ENCODE peak calls at places on chromosome 10, in seven cellular contexts. U, N, Z, F, S, G and Q are unnamed samples.

GRCh38 chr10:95837368-95837776 is 70.4 kb upstream of the CC2D2B start:
- DNase-seq in N (no peak), F (no peak), S (no peak), U (no peak), Z (peak; percentile 11), G (no peak), Q (no peak)

GRCh38 chr10:33489606-33490176 is 155.2 kb upstream of the NRP1 start:
- DNase-seq in N (no peak), F (no peak), G (no peak), S (peak; percentile 21), U (no peak), Z (no peak), Q (no peak)

GRCh38 chr10:120581496-120581895 is 124.5 kb downstream of the PLPP4 start:
- DNase-seq in G (no peak), N (no peak), S (no peak), F (no peak), U (no peak), Z (peak; percentile 59), Q (peak; percentile 58)

GRCh38 chr10:8060010-8060703 is 5.7 kb downstream of the GATA3 start:
- DNase-seq in U (no peak), Z (peak; percentile 45), N (no peak), S (peak; percentile 25), F (no peak), G (no peak), Q (peak; percentile 46)

GRCh38 chr10:131590567-131590966 is 279.0 kb upstream of the TCERG1L start:
- DNase-seq in S (no peak), G (no peak), Z (no peak), U (no peak), N (no peak), F (no peak), Q (no peak)

GRCh38 chr10:95247200-95247880 is 43.5 kb downstream of the PDLIM1 start:
- DNase-seq in S (peak; percentile 95), U (no peak), G (no peak), F (no peak), N (no peak), Z (no peak), Q (no peak)

GRCh38 chr10:101741938-101742337 is 34.0 kb downstream of the FGF8 start:
- DNase-seq in G (no peak), N (no peak), F (no peak), U (no peak), S (no peak), Z (no peak), Q (no peak)

GRCh38 chr10:9342865-9343450 is 1288.5 kb downstream of the GATA3 start:
- DNase-seq in G (no peak), U (no peak), Z (peak; percentile 79), S (peak; percentile 42), F (no peak), N (no peak), Q (peak; percentile 19)

GRCh38 chr10:100101526-100102076 is 19.9 kb upstream of the CPN1 start:
- DNase-seq in N (no peak), S (peak; percentile 6), U (no peak), Z (no peak), F (no peak), G (no peak), Q (no peak)

GRCh38 chr10:47098964-47099363 is 187.7 kb downstream of the PTPN20 start:
- DNase-seq in S (no peak), G (no peak), U (no peak), N (no peak), Z (no peak), F (no peak), Q (no peak)

GRCh38 chr10:12431453-12432101 is 82.2 kb downstream of the CAMK1D start:
- DNase-seq in F (peak; percentile 51), S (no peak), Z (no peak), G (no peak), N (no peak), U (no peak), Q (no peak)

GRCh38 chr10:129101232-129101980 is 365.6 kb upstream of the MGMT start:
- DNase-seq in F (no peak), S (no peak), G (peak; percentile 45), U (no peak), N (no peak), Z (no peak), Q (no peak)

GRCh38 chr10:92110039-92110794 is 180.7 kb downstream of the CPEB3 start:
- DNase-seq in F (no peak), Z (no peak), N (no peak), S (peak; percentile 73), U (no peak), G (no peak), Q (no peak)

GRCh38 chr10:15863323-15863722 is 3.0 kb upstream of the MINDY3 start:
- DNase-seq in G (no peak), F (no peak), Z (no peak), U (no peak), N (no peak), S (no peak), Q (no peak)

GRCh38 chr10:124417846-124418725 is 637 bp downstream of the OAT start:
- DNase-seq in F (peak; percentile 78), S (peak; percentile 44), Z (peak; percentile 65), G (no peak), U (peak; percentile 55), N (no peak), Q (peak; percentile 86)

GRCh38 chr10:100811752-100812750 is 66.7 kb downstream of the PAX2 start:
- DNase-seq in F (peak; percentile 59), N (no peak), Z (no peak), S (no peak), G (no peak), U (no peak), Q (no peak)

GRCh38 chr10:122375761-122376160 is 1.3 kb downstream of the PLEKHA1 start:
- DNase-seq in U (no peak), Z (peak; percentile 8), N (no peak), F (no peak), S (no peak), G (no peak), Q (no peak)

GRCh38 chr10:70381491-70382421 is 669 bp downstream of the LRRC20 start:
- DNase-seq in N (no peak), G (no peak), Z (peak; percentile 75), S (peak; percentile 13), F (peak; percentile 72), U (peak; percentile 68), Q (peak; percentile 89)

GRCh38 chr10:1544929-1545328 is 192.4 kb downstream of the ADARB2 start:
- DNase-seq in N (no peak), Z (no peak), G (no peak), F (peak; percentile 32), S (no peak), U (no peak), Q (no peak)

GRCh38 chr10:97153276-97153850 is 32.4 kb downstream of the SLIT1 start:
- DNase-seq in N (no peak), F (peak; percentile 27), S (no peak), U (no peak), Z (no peak), G (no peak), Q (no peak)

GRCh38 chr10:29849886-29850285 is 209.5 kb downstream of the JCAD start:
- DNase-seq in N (no peak), G (no peak), Z (no peak), U (no peak), F (no peak), S (peak; percentile 61), Q (no peak)

GRCh38 chr10:81036257-81036656 is 498.6 kb downstream of the SH2D4B start:
- DNase-seq in N (no peak), Z (no peak), S (no peak), F (no peak), U (no peak), G (no peak), Q (no peak)

GRCh38 chr10:98858525-98858924 is 377.1 kb downstream of the HPSE2 start:
- DNase-seq in U (no peak), S (peak; percentile 12), N (no peak), Z (peak; percentile 62), F (no peak), G (no peak), Q (no peak)

GRCh38 chr10:6214612-6215011 is 11.9 kb downstream of the PFKFB3 start:
- DNase-seq in U (no peak), F (no peak), G (no peak), N (no peak), Z (no peak), S (no peak), Q (no peak)

GRCh38 chr10:6215241-6215640 is 12.5 kb downstream of the PFKFB3 start:
- DNase-seq in Z (no peak), S (no peak), N (no peak), U (no peak), F (no peak), G (no peak), Q (no peak)

GRCh38 chr10:6213257-6213905 is 10.6 kb downstream of the PFKFB3 start:
- DNase-seq in F (no peak), S (no peak), Z (no peak), U (no peak), N (no peak), G (no peak), Q (no peak)

GRCh38 chr10:6212806-6213205 is 10.1 kb downstream of the PFKFB3 start:
- DNase-seq in N (no peak), F (no peak), Z (no peak), S (no peak), U (no peak), G (no peak), Q (no peak)

GRCh38 chr10:6213908-6214307 is 11.2 kb downstream of the PFKFB3 start:
- DNase-seq in S (no peak), N (no peak), Z (no peak), G (no peak), F (no peak), U (no peak), Q (no peak)
- H3K36me3 ChIP-seq in S (peaks cover 54% of the 10 kb centered on the region), N (peaks cover 75% of the 10 kb centered on the region), Z (peaks cover 22% of the 10 kb centered on the region), G (peaks cover 6% of the 10 kb centered on the region), F (peaks cover 51% of the 10 kb centered on the region), U (peaks cover 55% of the 10 kb centered on the region), Q (peaks cover 13% of the 10 kb centered on the region)

GRCh38 chr10:17709492-17709891 is 42.5 kb upstream of the TMEM236 start:
- DNase-seq in G (no peak), N (no peak), S (no peak), F (no peak), U (no peak), Z (no peak), Q (no peak)
- H3K36me3 ChIP-seq in G (no peaks in the 10 kb centered on the region), N (peaks cover 100% of the 10 kb centered on the region), S (peaks cover 40% of the 10 kb centered on the region), F (peaks cover 52% of the 10 kb centered on the region), U (peaks cover 62% of the 10 kb centered on the region), Z (peaks cover 29% of the 10 kb centered on the region), Q (peaks cover 7% of the 10 kb centered on the region)

DNA sequence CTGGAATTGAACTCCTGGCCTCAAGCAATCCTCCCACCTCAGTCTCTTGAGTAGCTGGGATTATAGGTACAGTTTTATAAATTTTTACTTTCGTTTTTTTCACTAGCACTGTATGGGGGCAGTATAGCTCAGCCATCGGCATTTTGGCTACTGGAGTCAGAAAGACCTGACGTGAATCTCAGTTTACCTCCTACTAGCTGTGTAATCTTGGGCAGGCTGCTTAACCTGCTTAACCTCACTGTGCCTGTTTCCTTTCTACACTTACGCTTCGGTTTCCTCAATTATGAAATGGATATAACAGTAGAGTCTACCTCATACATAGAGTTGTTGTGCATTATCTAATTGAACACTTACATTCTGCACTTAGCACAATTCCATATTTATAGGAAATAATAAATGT is 16.7 kb downstream of the STN1 start:
- DNase-seq in U (no peak), F (no peak), N (no peak), Z (no peak), G (no peak), S (no peak), Q (no peak)
- H3K36me3 ChIP-seq in U (peaks cover 67% of the 10 kb centered on the region), F (peaks cover 26% of the 10 kb centered on the region), N (peaks cover 75% of the 10 kb centered on the region), Z (no peaks in the 10 kb centered on the region), G (no peaks in the 10 kb centered on the region), S (peaks cover 15% of the 10 kb centered on the region), Q (peaks cover 3% of the 10 kb centered on the region)

DNA sequence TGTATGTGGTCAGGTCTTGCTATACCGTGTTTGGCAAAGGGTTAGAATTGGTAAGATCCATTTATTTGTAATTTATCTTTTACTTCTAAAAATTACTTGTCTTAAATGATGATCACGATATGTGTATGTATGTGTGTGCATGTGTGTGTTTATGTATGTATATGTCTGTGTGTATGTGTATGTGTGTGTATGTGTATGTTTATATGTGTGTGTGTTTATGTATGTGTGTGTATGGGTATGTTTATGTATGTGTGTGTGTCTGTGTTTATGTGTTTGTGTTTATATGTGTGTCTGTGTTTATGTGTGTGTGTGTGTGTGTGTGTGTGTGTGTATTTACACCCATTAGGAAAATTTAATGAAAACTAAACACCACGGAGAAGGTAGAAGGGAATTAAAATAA is 176.9 kb upstream of the FZD8 start:
- DNase-seq in S (no peak), Z (no peak), F (no peak), N (no peak), U (no peak), G (no peak), Q (no peak)
- H3K36me3 ChIP-seq in S (no peaks in the 10 kb centered on the region), Z (no peaks in the 10 kb centered on the region), F (no peaks in the 10 kb centered on the region), N (no peaks in the 10 kb centered on the region), U (no peaks in the 10 kb centered on the region), G (no peaks in the 10 kb centered on the region), Q (no peaks in the 10 kb centered on the region)